ENCODE peak calls at places on chromosomes 3 and 15, in five cellular contexts. One of them, this sample, is unnamed.

GRCh38 chr3:122258757-122259371 is 66.2 kb upstream of the CSTA start:
- DNase-seq in HepG2: peak; percentile 48
- DNase-seq in HCT116: peak; percentile 53
- DNase-seq in H1: peak; percentile 61
- DNase-seq in GM12878: peak; percentile 83
- DNase-seq in this sample: peak; percentile 52

GRCh38 chr3:8822141-8822540 is 52.7 kb upstream of the OXTR start:
- DNase-seq in HepG2: no peak
- DNase-seq in HCT116: no peak
- DNase-seq in H1: no peak
- DNase-seq in GM12878: no peak
- DNase-seq in this sample: no peak

GRCh38 chr3:17643691-17644090 is 98.7 kb downstream of the TBC1D5 start:
- DNase-seq in HepG2: no peak
- DNase-seq in HCT116: no peak
- DNase-seq in H1: no peak
- DNase-seq in GM12878: no peak
- DNase-seq in this sample: no peak

GRCh38 chr3:17399586-17399985 is 342.8 kb downstream of the TBC1D5 start:
- DNase-seq in HepG2: no peak
- DNase-seq in HCT116: no peak
- DNase-seq in H1: no peak
- DNase-seq in GM12878: peak; percentile 26
- DNase-seq in this sample: no peak

GRCh38 chr3:143586565-143586964 is 261.7 kb downstream of the SLC9A9 start:
- DNase-seq in HepG2: no peak
- DNase-seq in HCT116: no peak
- DNase-seq in H1: no peak
- DNase-seq in GM12878: no peak
- DNase-seq in this sample: no peak

GRCh38 chr15:66294157-66294931 is 976 bp downstream of the DIS3L start:
- DNase-seq in HepG2: peak; percentile 33
- DNase-seq in HCT116: no peak
- DNase-seq in H1: no peak
- DNase-seq in GM12878: peak; percentile 13
- DNase-seq in this sample: peak; percentile 40

GRCh38 chr3:139024968-139025367 is 4.2 kb upstream of the PRR23B start:
- DNase-seq in HepG2: no peak
- DNase-seq in HCT116: no peak
- DNase-seq in H1: no peak
- DNase-seq in GM12878: no peak
- DNase-seq in this sample: no peak

GRCh38 chr3:37753428-37753827 is 108.3 kb upstream of the CTDSPL start:
- DNase-seq in HepG2: no peak
- DNase-seq in HCT116: no peak
- DNase-seq in H1: no peak
- DNase-seq in GM12878: no peak
- DNase-seq in this sample: peak; percentile 85

GRCh38 chr3:100023150-100023549 is 91.2 kb downstream of the FILIP1L start:
- DNase-seq in HepG2: peak; percentile 93
- DNase-seq in HCT116: no peak
- DNase-seq in H1: no peak
- DNase-seq in GM12878: no peak
- DNase-seq in this sample: no peak

GRCh38 chr3:16504242-16504641 is 9.3 kb downstream of the RFTN1 start:
- DNase-seq in HepG2: no peak
- DNase-seq in HCT116: no peak
- DNase-seq in H1: no peak
- DNase-seq in GM12878: peak; percentile 96
- DNase-seq in this sample: no peak

GRCh38 chr3:86723433-86723832 is 267.5 kb downstream of the VGLL3 start:
- DNase-seq in HepG2: no peak
- DNase-seq in HCT116: no peak
- DNase-seq in H1: no peak
- DNase-seq in GM12878: no peak
- DNase-seq in this sample: no peak

GRCh38 chr3:32457971-32458471 is 44.6 kb downstream of the CMTM6 start:
- DNase-seq in HepG2: no peak
- DNase-seq in HCT116: no peak
- DNase-seq in H1: peak; percentile 42
- DNase-seq in GM12878: no peak
- DNase-seq in this sample: no peak

GRCh38 chr3:107487490-107487889 is 35.3 kb upstream of the BBX start:
- DNase-seq in HepG2: no peak
- DNase-seq in HCT116: no peak
- DNase-seq in H1: no peak
- DNase-seq in GM12878: no peak
- DNase-seq in this sample: no peak

GRCh38 chr3:51500632-51501131 is 867 bp upstream of the DCAF1 start:
- DNase-seq in HepG2: no peak
- DNase-seq in HCT116: no peak
- DNase-seq in H1: no peak
- DNase-seq in GM12878: no peak
- DNase-seq in this sample: no peak

GRCh38 chr3:42635111-42635510 is 18.4 kb upstream of the ZBTB47 start:
- DNase-seq in HepG2: no peak
- DNase-seq in HCT116: no peak
- DNase-seq in H1: no peak
- DNase-seq in GM12878: no peak
- DNase-seq in this sample: no peak

GRCh38 chr3:27127195-27127594 is 242.0 kb downstream of the NEK10 start:
- DNase-seq in HepG2: peak; percentile 73
- DNase-seq in HCT116: no peak
- DNase-seq in H1: no peak
- DNase-seq in GM12878: no peak
- DNase-seq in this sample: no peak

GRCh38 chr15:78438595-78439285 is 724 bp downstream of the IREB2 start:
- DNase-seq in HepG2: peak; percentile 60
- DNase-seq in HCT116: no peak
- DNase-seq in H1: no peak
- DNase-seq in GM12878: no peak
- DNase-seq in this sample: peak; percentile 16

GRCh38 chr3:4906107-4906621 is 73.1 kb upstream of the BHLHE40 start:
- DNase-seq in HepG2: no peak
- DNase-seq in HCT116: no peak
- DNase-seq in H1: no peak
- DNase-seq in GM12878: no peak
- DNase-seq in this sample: no peak

GRCh38 chr15:69303337-69304175 is 4.8 kb downstream of the PAQR5 start:
- DNase-seq in HepG2: no peak
- DNase-seq in HCT116: no peak
- DNase-seq in H1: no peak
- DNase-seq in GM12878: no peak
- DNase-seq in this sample: no peak

GRCh38 chr3:21330293-21330692 is 420.7 kb downstream of the ZNF385D start:
- DNase-seq in HepG2: no peak
- DNase-seq in HCT116: no peak
- DNase-seq in H1: no peak
- DNase-seq in GM12878: peak; percentile 9
- DNase-seq in this sample: no peak

GRCh38 chr3:140467916-140468315 is 209.9 kb upstream of the TRIM42 start:
- DNase-seq in HepG2: no peak
- DNase-seq in HCT116: no peak
- DNase-seq in H1: no peak
- DNase-seq in GM12878: no peak
- DNase-seq in this sample: no peak

GRCh38 chr3:49276475-49277356 is at the start of gene C3orf62:
- DNase-seq in HepG2: no peak
- DNase-seq in HCT116: no peak
- DNase-seq in H1: peak; percentile 73
- DNase-seq in GM12878: peak; percentile 37
- DNase-seq in this sample: no peak

GRCh38 chr3:140244893-140245292 is 309.9 kb downstream of the CLSTN2 start:
- DNase-seq in HepG2: no peak
- DNase-seq in HCT116: no peak
- DNase-seq in H1: no peak
- DNase-seq in GM12878: no peak
- DNase-seq in this sample: no peak

GRCh38 chr15:40823572-40824343 is 4.8 kb downstream of the PPP1R14D start:
- DNase-seq in HepG2: peak; percentile 82
- DNase-seq in HCT116: no peak
- DNase-seq in H1: no peak
- DNase-seq in GM12878: no peak
- DNase-seq in this sample: no peak

GRCh38 chr3:134094491-134094890 is 64.8 kb upstream of the SLCO2A1 start:
- DNase-seq in HepG2: no peak
- DNase-seq in HCT116: no peak
- DNase-seq in H1: no peak
- DNase-seq in GM12878: no peak
- DNase-seq in this sample: no peak

GRCh38 chr15:65409284-65409631 is 13.5 kb downstream of the IGDCC4 start:
- DNase-seq in HepG2: peak; percentile 27
- DNase-seq in HCT116: no peak
- DNase-seq in H1: no peak
- DNase-seq in GM12878: no peak
- DNase-seq in this sample: no peak

DNA sequence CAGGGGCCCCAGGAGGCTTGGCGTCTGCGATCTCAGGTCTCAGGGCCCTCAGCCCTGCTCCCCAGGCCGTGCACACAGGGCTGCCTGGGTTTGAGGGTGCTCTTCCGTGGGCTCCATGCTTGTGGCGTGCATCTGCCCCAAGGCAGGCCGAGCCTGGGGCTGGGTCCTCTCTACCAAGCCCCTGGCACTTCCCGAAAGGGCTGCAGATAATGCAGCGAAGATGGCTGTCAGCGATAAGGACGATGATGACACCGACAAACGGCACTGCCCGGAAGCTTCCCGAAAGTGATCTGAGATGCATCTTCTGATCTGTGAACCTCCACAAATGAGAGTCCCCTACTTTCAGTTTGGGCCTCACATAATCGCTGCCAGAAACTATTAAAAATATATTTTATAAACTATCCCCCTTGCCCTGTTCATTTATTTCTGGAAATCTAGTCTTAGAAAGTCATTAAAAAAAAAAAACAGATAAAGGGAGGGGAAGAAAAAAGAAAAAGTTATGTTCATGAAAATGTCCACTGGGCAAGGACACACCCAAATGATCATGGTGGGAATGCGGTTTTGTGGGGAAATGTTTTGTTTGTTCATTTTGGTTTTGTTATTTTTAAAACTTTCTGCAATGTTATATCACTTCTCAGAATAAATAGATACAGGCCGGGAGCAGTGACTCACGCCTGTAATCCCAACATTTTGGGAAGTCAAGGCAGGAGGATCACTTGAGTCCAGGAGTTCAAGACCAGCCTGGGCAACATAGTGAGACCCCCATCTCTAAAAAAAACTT is 51.5 kb downstream of the RPN1 start:
- DNase-seq in HepG2: no peak
- DNase-seq in HCT116: no peak
- DNase-seq in H1: no peak
- DNase-seq in GM12878: no peak
- DNase-seq in this sample: no peak
- TF ChIP-seq JUND in HepG2: no peak
- TF ChIP-seq JUND in HCT116: no peak
- TF ChIP-seq JUND in H1: no peak
- TF ChIP-seq JUND in GM12878: no peak
- TF ChIP-seq JUND in this sample: no peak

GRCh38 chr3:189331002-189331418 is 159.2 kb downstream of the TPRG1 start:
- DNase-seq in HepG2: no peak
- DNase-seq in HCT116: no peak
- DNase-seq in H1: no peak
- DNase-seq in GM12878: no peak
- DNase-seq in this sample: peak; percentile 41
- TF ChIP-seq JUND in HepG2: no peak
- TF ChIP-seq JUND in HCT116: no peak
- TF ChIP-seq JUND in H1: no peak
- TF ChIP-seq JUND in GM12878: no peak
- TF ChIP-seq JUND in this sample: no peak

GRCh38 chr15:31396881-31397560 is 70.4 kb downstream of the KLF13 start:
- DNase-seq in HepG2: peak; percentile 40
- DNase-seq in HCT116: peak; percentile 66
- DNase-seq in H1: peak; percentile 93
- DNase-seq in GM12878: no peak
- DNase-seq in this sample: peak; percentile 60

GRCh38 chr15:31400222-31400927 is 73.7 kb downstream of the KLF13 start:
- DNase-seq in HepG2: no peak
- DNase-seq in HCT116: no peak
- DNase-seq in H1: no peak
- DNase-seq in GM12878: no peak
- DNase-seq in this sample: no peak

GRCh38 chr15:31397851-31398661 is 71.4 kb downstream of the KLF13 start:
- DNase-seq in HepG2: no peak
- DNase-seq in HCT116: no peak
- DNase-seq in H1: no peak
- DNase-seq in GM12878: no peak
- DNase-seq in this sample: no peak

GRCh38 chr15:31399544-31400171 is 73.0 kb downstream of the KLF13 start:
- DNase-seq in HepG2: no peak
- DNase-seq in HCT116: no peak
- DNase-seq in H1: no peak
- DNase-seq in GM12878: no peak
- DNase-seq in this sample: no peak

DNA sequence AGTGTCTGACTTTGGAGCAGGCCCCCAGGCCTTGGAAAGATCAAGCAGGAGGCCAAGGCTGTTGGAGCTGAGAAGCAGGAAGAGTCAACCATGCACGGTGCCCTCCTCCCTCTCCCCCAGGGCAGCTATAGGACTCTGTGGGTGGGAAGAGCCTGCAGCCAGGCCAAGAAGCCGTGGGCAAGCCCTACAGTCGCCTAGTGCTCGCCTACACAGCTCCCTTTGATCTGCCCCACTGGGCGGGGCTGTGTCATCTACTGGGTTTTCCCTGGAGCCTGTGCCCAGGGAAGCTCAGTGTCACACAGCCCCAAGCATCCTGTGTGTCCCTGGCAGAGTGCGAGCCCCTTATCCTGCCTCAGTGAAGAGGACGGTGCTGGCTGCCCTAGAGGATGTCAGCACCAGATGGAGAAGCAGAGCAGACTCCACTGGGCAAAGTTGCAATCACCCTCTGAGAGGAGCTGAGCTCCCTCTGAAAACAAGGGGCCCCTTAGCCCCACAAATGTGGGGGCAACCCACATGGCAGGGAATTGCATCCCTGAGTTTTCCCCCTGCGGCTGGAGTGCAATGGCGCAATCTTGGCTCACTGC is 72.1 kb downstream of the KLF13 start:
- DNase-seq in HepG2: peak; percentile 24
- DNase-seq in HCT116: no peak
- DNase-seq in H1: no peak
- DNase-seq in GM12878: no peak
- DNase-seq in this sample: no peak
- TF ChIP-seq JUND in HepG2: no peak
- TF ChIP-seq JUND in HCT116: no peak
- TF ChIP-seq JUND in H1: no peak
- TF ChIP-seq JUND in GM12878: no peak
- TF ChIP-seq JUND in this sample: no peak

DNA sequence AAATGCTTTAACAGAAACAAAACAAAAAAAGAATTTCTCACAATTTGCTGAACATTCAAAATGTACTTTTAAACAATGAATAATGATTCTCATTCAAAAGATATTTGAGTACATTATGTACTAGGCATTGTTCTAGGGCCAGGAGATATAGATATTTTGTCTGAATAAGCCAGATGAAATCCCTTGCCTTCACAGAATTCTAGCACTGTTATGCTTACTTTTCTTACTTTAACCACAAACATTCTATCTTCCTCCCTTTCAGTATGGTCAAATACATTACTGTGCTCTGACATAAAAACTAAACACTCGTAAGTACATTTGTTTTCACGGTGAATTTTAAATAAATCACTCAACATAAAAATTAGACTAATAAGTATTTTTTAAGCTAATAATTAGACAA is 116.7 kb downstream of the ADAM10 start:
- DNase-seq in HepG2: no peak
- DNase-seq in HCT116: no peak
- DNase-seq in H1: no peak
- DNase-seq in GM12878: no peak
- DNase-seq in this sample: no peak
- TF ChIP-seq JUND in HepG2: no peak
- TF ChIP-seq JUND in HCT116: no peak
- TF ChIP-seq JUND in H1: no peak
- TF ChIP-seq JUND in GM12878: no peak
- TF ChIP-seq JUND in this sample: no peak

This sample was measured in T47D.